ENCODE peak calls at places on chromosomes 4 and X, in nine cellular contexts. One of them, this sample, is unnamed.

GRCh38 chr4:173990126-173990878 is 293.2 kb downstream of the FBXO8 start:
- DNase-seq in GM12891: no peak
- DNase-seq in K562: no peak
- DNase-seq in transverse colon: no peak
- DNase-seq in sigmoid colon: no peak
- DNase-seq in endothelial cell of umbilical vein: peak
- DNase-seq in HCT116: peak
- DNase-seq in suprapubic skin: no peak
- DNase-seq in stomach: no peak
- DNase-seq in this sample: no peak

GRCh38 chr4:126955292-126956191 is 677.2 kb upstream of the INTU start:
- DNase-seq in GM12891: no peak
- DNase-seq in K562: peak
- DNase-seq in transverse colon: no peak
- DNase-seq in sigmoid colon: no peak
- DNase-seq in endothelial cell of umbilical vein: no peak
- DNase-seq in HCT116: no peak
- DNase-seq in suprapubic skin: no peak
- DNase-seq in stomach: no peak
- DNase-seq in this sample: no peak

GRCh38 chrX:29662101-29662500 is 553.3 kb upstream of the MAGEB2 start:
- DNase-seq in GM12891: no peak
- DNase-seq in K562: no peak
- DNase-seq in transverse colon: no peak
- DNase-seq in sigmoid colon: no peak
- DNase-seq in endothelial cell of umbilical vein: peak
- DNase-seq in HCT116: no peak
- DNase-seq in suprapubic skin: no peak
- DNase-seq in stomach: no peak
- DNase-seq in this sample: no peak

GRCh38 chr4:64670647-64671046 is 261.4 kb upstream of the TECRL start:
- DNase-seq in GM12891: no peak
- DNase-seq in K562: no peak
- DNase-seq in transverse colon: no peak
- DNase-seq in sigmoid colon: no peak
- DNase-seq in endothelial cell of umbilical vein: no peak
- DNase-seq in HCT116: no peak
- DNase-seq in suprapubic skin: no peak
- DNase-seq in stomach: no peak
- DNase-seq in this sample: no peak

GRCh38 chrX:39318497-39319343 is 517.5 kb downstream of the MID1IP1 start:
- DNase-seq in GM12891: no peak
- DNase-seq in K562: no peak
- DNase-seq in transverse colon: no peak
- DNase-seq in sigmoid colon: peak
- DNase-seq in endothelial cell of umbilical vein: no peak
- DNase-seq in HCT116: no peak
- DNase-seq in suprapubic skin: no peak
- DNase-seq in stomach: no peak
- DNase-seq in this sample: no peak

GRCh38 chr4:93759506-93759905 is 69.0 kb upstream of the ATOH1 start:
- DNase-seq in GM12891: no peak
- DNase-seq in K562: no peak
- DNase-seq in transverse colon: no peak
- DNase-seq in sigmoid colon: no peak
- DNase-seq in endothelial cell of umbilical vein: no peak
- DNase-seq in HCT116: no peak
- DNase-seq in suprapubic skin: no peak
- DNase-seq in stomach: no peak
- DNase-seq in this sample: no peak

GRCh38 chr4:139782926-139783542 is 117.4 kb downstream of the MGST2 start:
- DNase-seq in GM12891: no peak
- DNase-seq in K562: no peak
- DNase-seq in transverse colon: no peak
- DNase-seq in sigmoid colon: no peak
- DNase-seq in endothelial cell of umbilical vein: no peak
- DNase-seq in HCT116: no peak
- DNase-seq in suprapubic skin: no peak
- DNase-seq in stomach: no peak
- DNase-seq in this sample: no peak

GRCh38 chr4:20528508-20528907 is 171.8 kb upstream of the PACRGL start:
- DNase-seq in GM12891: no peak
- DNase-seq in K562: no peak
- DNase-seq in transverse colon: no peak
- DNase-seq in sigmoid colon: no peak
- DNase-seq in endothelial cell of umbilical vein: peak
- DNase-seq in HCT116: no peak
- DNase-seq in suprapubic skin: no peak
- DNase-seq in stomach: no peak
- DNase-seq in this sample: no peak

GRCh38 chr4:172356002-172356401 is 542.8 kb downstream of the GALNTL6 start:
- DNase-seq in GM12891: no peak
- DNase-seq in K562: no peak
- DNase-seq in transverse colon: no peak
- DNase-seq in sigmoid colon: no peak
- DNase-seq in endothelial cell of umbilical vein: no peak
- DNase-seq in HCT116: no peak
- DNase-seq in suprapubic skin: no peak
- DNase-seq in stomach: no peak
- DNase-seq in this sample: no peak

GRCh38 chr4:154985673-154986072 is 204.6 kb downstream of the RBM46 start:
- DNase-seq in GM12891: no peak
- DNase-seq in K562: no peak
- DNase-seq in transverse colon: no peak
- DNase-seq in sigmoid colon: no peak
- DNase-seq in endothelial cell of umbilical vein: no peak
- DNase-seq in HCT116: no peak
- DNase-seq in suprapubic skin: no peak
- DNase-seq in stomach: no peak
- DNase-seq in this sample: no peak

GRCh38 chr4:98643760-98644159 is 14.7 kb downstream of the TSPAN5 start:
- DNase-seq in GM12891: no peak
- DNase-seq in K562: no peak
- DNase-seq in transverse colon: no peak
- DNase-seq in sigmoid colon: no peak
- DNase-seq in endothelial cell of umbilical vein: no peak
- DNase-seq in HCT116: no peak
- DNase-seq in suprapubic skin: no peak
- DNase-seq in stomach: no peak
- DNase-seq in this sample: no peak

GRCh38 chrX:100350704-100351489 is 59.2 kb downstream of the PCDH19 start:
- DNase-seq in GM12891: no peak
- DNase-seq in K562: no peak
- DNase-seq in transverse colon: no peak
- DNase-seq in sigmoid colon: no peak
- DNase-seq in endothelial cell of umbilical vein: no peak
- DNase-seq in HCT116: no peak
- DNase-seq in suprapubic skin: no peak
- DNase-seq in stomach: no peak
- DNase-seq in this sample: no peak

GRCh38 chr4:155474758-155475157 is 98.0 kb upstream of the MAP9 start:
- DNase-seq in GM12891: no peak
- DNase-seq in K562: no peak
- DNase-seq in transverse colon: no peak
- DNase-seq in sigmoid colon: no peak
- DNase-seq in endothelial cell of umbilical vein: peak
- DNase-seq in HCT116: no peak
- DNase-seq in suprapubic skin: no peak
- DNase-seq in stomach: no peak
- DNase-seq in this sample: no peak

GRCh38 chr4:57102050-57102564 is 8.1 kb downstream of the IGFBP7 start:
- DNase-seq in GM12891: no peak
- DNase-seq in K562: no peak
- DNase-seq in transverse colon: peak
- DNase-seq in sigmoid colon: peak
- DNase-seq in endothelial cell of umbilical vein: peak
- DNase-seq in HCT116: no peak
- DNase-seq in suprapubic skin: no peak
- DNase-seq in stomach: no peak
- DNase-seq in this sample: no peak

GRCh38 chrX:119453202-119453601 is 15.0 kb upstream of the SLC25A5 start:
- DNase-seq in GM12891: no peak
- DNase-seq in K562: no peak
- DNase-seq in transverse colon: no peak
- DNase-seq in sigmoid colon: no peak
- DNase-seq in endothelial cell of umbilical vein: no peak
- DNase-seq in HCT116: no peak
- DNase-seq in suprapubic skin: no peak
- DNase-seq in stomach: no peak
- DNase-seq in this sample: no peak

GRCh38 chrX:67651437-67652142 is 107.8 kb downstream of the AR start:
- DNase-seq in GM12891: no peak
- DNase-seq in K562: no peak
- DNase-seq in transverse colon: no peak
- DNase-seq in sigmoid colon: no peak
- DNase-seq in endothelial cell of umbilical vein: no peak
- DNase-seq in HCT116: no peak
- DNase-seq in suprapubic skin: no peak
- DNase-seq in stomach: no peak
- DNase-seq in this sample: no peak

GRCh38 chrX:136528645-136529315 is 3.2 kb upstream of the VGLL1 start:
- DNase-seq in GM12891: no peak
- DNase-seq in K562: peak
- DNase-seq in transverse colon: no peak
- DNase-seq in sigmoid colon: no peak
- DNase-seq in endothelial cell of umbilical vein: no peak
- DNase-seq in HCT116: no peak
- DNase-seq in suprapubic skin: no peak
- DNase-seq in stomach: no peak
- DNase-seq in this sample: no peak

GRCh38 chrX:45360571-45360970 is 159.9 kb upstream of the DIPK2B start:
- DNase-seq in GM12891: no peak
- DNase-seq in K562: no peak
- DNase-seq in transverse colon: no peak
- DNase-seq in sigmoid colon: no peak
- DNase-seq in endothelial cell of umbilical vein: no peak
- DNase-seq in HCT116: no peak
- DNase-seq in suprapubic skin: no peak
- DNase-seq in stomach: no peak
- DNase-seq in this sample: no peak

DNA sequence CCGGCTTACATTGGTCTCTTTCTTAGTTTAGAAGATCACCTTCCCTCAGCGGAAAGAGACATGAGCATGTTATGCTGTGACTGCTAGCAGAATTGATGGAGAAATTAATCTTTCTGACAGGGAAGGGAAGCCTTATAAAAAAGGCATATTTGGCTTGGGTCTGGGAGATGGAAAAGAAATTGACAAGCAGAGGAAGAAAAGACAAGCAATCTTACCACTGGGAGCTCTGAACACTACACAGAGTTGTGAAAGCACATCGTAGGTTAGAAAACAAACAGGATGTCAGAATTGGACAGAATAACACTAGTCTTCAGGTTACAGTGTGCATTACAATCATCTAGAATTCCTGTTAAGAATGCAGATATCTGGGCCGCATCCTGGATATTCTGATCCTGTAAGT is 1493.8 kb upstream of the IGFBP7 start:
- DNase-seq in GM12891: no peak
- DNase-seq in K562: no peak
- DNase-seq in transverse colon: no peak
- DNase-seq in sigmoid colon: no peak
- DNase-seq in endothelial cell of umbilical vein: no peak
- DNase-seq in HCT116: no peak
- DNase-seq in suprapubic skin: no peak
- DNase-seq in stomach: no peak
- DNase-seq in this sample: no peak
- TF ChIP-seq POLR2AphosphoS5 in GM12891: no peak
- TF ChIP-seq POLR2AphosphoS5 in K562: no peak
- TF ChIP-seq POLR2AphosphoS5 in transverse colon: no peak
- TF ChIP-seq POLR2AphosphoS5 in sigmoid colon: no peak
- TF ChIP-seq POLR2AphosphoS5 in endothelial cell of umbilical vein: no peak
- TF ChIP-seq POLR2AphosphoS5 in HCT116: no peak
- TF ChIP-seq POLR2AphosphoS5 in suprapubic skin: no peak
- TF ChIP-seq POLR2AphosphoS5 in stomach: no peak
- TF ChIP-seq POLR2AphosphoS5 in this sample: no peak

GRCh38 chrX:103310592-103311400 is at the start of gene BEX2:
- DNase-seq in GM12891: peak
- DNase-seq in K562: peak
- DNase-seq in transverse colon: peak
- DNase-seq in sigmoid colon: peak
- DNase-seq in endothelial cell of umbilical vein: peak
- DNase-seq in HCT116: peak
- DNase-seq in suprapubic skin: peak
- DNase-seq in stomach: peak
- DNase-seq in this sample: peak
- TF ChIP-seq POLR2A in GM12891: no peak
- TF ChIP-seq POLR2A in K562: peak
- TF ChIP-seq POLR2A in transverse colon: peak
- TF ChIP-seq POLR2A in sigmoid colon: no peak
- TF ChIP-seq POLR2A in endothelial cell of umbilical vein: no peak
- TF ChIP-seq POLR2A in HCT116: peak
- TF ChIP-seq POLR2A in suprapubic skin: no peak
- TF ChIP-seq POLR2A in stomach: peak
- TF ChIP-seq POLR2A in this sample: no peak

DNA sequence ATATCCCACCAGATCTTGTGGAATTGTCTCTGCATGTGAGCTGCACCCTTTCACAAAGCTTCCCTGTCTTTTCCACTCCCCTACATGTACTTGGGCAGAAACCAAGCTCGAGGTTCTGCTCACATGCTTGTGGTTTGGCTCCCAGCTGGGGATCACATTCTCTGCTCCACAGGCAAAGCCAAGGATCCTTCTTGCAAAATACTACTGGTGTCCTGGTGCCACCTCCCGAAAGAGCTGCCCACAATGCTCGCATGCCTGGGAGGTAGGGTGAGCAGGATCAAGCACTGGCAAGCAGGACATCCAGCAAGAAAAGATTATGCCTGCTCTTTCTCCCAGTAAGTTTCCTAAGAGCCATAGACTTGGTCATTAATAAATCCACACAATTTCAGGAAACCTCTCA is 45.1 kb upstream of the PPARGC1A start:
- DNase-seq in GM12891: no peak
- DNase-seq in K562: no peak
- DNase-seq in transverse colon: peak
- DNase-seq in sigmoid colon: peak
- DNase-seq in endothelial cell of umbilical vein: no peak
- DNase-seq in HCT116: no peak
- DNase-seq in suprapubic skin: peak
- DNase-seq in stomach: peak
- DNase-seq in this sample: no peak
- TF ChIP-seq POLR2AphosphoS5 in GM12891: no peak
- TF ChIP-seq POLR2AphosphoS5 in K562: no peak
- TF ChIP-seq POLR2AphosphoS5 in transverse colon: no peak
- TF ChIP-seq POLR2AphosphoS5 in sigmoid colon: peak
- TF ChIP-seq POLR2AphosphoS5 in endothelial cell of umbilical vein: no peak
- TF ChIP-seq POLR2AphosphoS5 in HCT116: no peak
- TF ChIP-seq POLR2AphosphoS5 in suprapubic skin: peak
- TF ChIP-seq POLR2AphosphoS5 in stomach: peak
- TF ChIP-seq POLR2AphosphoS5 in this sample: no peak

DNA sequence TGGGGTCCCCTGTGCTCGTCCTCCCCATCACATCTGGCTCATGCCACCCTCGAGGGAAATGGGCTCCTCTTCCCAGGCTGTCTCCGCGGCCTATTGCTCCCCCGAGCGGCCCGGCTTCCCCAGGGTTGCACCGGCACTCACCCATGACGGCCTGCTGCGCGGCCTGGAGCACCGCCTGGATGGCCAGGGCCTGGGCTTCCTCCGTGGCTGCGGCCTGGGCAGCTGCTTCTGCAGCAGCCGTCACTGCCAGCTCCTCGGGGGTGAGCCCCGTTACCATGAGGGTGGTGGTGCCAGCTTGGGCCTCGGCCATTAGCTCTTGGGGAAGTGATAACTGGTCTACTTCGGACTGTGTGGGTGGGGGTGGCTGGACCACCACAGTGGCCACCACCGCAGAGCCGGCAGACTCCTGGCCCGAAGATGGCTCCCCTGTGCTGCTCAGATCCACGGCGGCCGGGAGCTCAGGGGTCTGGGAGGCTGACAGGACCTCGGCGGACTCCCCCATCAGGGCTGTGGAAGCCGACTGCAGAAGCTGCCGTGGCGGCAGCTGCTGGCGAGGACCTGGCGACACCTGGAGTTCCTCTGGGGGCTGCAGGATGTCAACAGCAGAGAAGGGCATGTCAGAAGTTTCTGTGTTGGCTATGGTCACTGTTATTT is 8.1 kb upstream of the RENBP start:
- DNase-seq in GM12891: no peak
- DNase-seq in K562: no peak
- DNase-seq in transverse colon: no peak
- DNase-seq in sigmoid colon: no peak
- DNase-seq in endothelial cell of umbilical vein: no peak
- DNase-seq in HCT116: no peak
- DNase-seq in suprapubic skin: no peak
- DNase-seq in stomach: no peak
- DNase-seq in this sample: no peak
- TF ChIP-seq POLR2A in GM12891: no peak
- TF ChIP-seq POLR2A in K562: no peak
- TF ChIP-seq POLR2A in transverse colon: no peak
- TF ChIP-seq POLR2A in sigmoid colon: no peak
- TF ChIP-seq POLR2A in endothelial cell of umbilical vein: no peak
- TF ChIP-seq POLR2A in HCT116: no peak
- TF ChIP-seq POLR2A in suprapubic skin: no peak
- TF ChIP-seq POLR2A in stomach: no peak
- TF ChIP-seq POLR2A in this sample: no peak

This sample was measured in GM12892.